ENCODE peak calls at places on chromosomes 11 and 22, in six cellular contexts. P is BJ, W is WTC11, Y is endothelial cell, N is mammary epithelial cell, L is GM06990. I is an unnamed sample.

GRCh38 chr11:1930448-1930802 is 10.9 kb downstream of the TNNT3 start:
- DNase-seq in Y (no peak), L (no peak), P (no peak), W (no peak), N (no peak), I (no peak)

GRCh38 chr22:19961201-19961580 is 19.6 kb upstream of the TXNRD2 start:
- DNase-seq in L (no peak), Y (no peak), W (no peak), N (no peak), P (no peak), I (no peak)

GRCh38 chr22:20919718-20920117 is 2.5 kb downstream of the CRKL start:
- DNase-seq in L (no peak), Y (no peak), W (no peak), N (no peak), P (no peak), I (no peak)

GRCh38 chr22:39997939-39998726 is 3.4 kb downstream of the FAM83F start:
- DNase-seq in Y (peak; percentile 33), L (no peak), W (peak; percentile 64), P (no peak), N (peak; percentile 93), I (no peak)

GRCh38 chr11:25309818-25310217 is 813.0 kb downstream of the LUZP2 start:
- DNase-seq in Y (no peak), N (no peak), L (no peak), P (no peak), W (no peak), I (no peak)

GRCh38 chr11:116118138-116118470 is 613.9 kb upstream of the CADM1 start:
- DNase-seq in P (no peak), L (no peak), Y (no peak), W (no peak), N (no peak), I (no peak)

GRCh38 chr11:70790671-70791300 is 392.5 kb downstream of the CTTN start:
- DNase-seq in Y (no peak), N (no peak), W (peak; percentile 57), P (no peak), L (no peak), I (no peak)

GRCh38 chr11:14537134-14537599 is 17.0 kb upstream of the PSMA1 start:
- DNase-seq in L (no peak), W (no peak), Y (no peak), N (peak; percentile 5), P (no peak), I (peak; percentile 70)

GRCh38 chr11:115598502-115598901 is 94.3 kb upstream of the CADM1 start:
- DNase-seq in W (no peak), L (no peak), Y (no peak), N (no peak), P (no peak), I (no peak)

DNA sequence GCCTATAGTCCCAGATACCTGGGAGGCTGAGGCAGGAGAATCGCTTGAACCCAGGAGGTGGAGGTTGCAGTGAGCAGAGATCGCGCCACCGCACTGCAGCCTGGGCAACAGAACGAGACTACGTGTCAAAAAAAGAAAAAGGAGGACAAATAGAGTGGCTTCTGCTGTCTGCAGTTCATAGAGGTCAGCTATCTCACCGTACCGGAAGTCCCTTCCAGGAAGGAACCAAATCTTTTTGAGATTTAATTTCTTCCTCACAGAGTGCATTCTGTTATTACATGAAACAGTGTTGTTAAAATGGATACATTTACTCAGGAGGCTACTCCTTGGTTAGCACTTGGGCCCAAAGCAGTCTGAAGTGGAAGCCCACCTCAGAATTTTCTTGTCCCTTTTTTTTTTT is 33.4 kb downstream of the FAM118A start:
- DNase-seq in N (no peak), Y (no peak), W (no peak), P (no peak), L (no peak), I (no peak)
- TF ChIP-seq CTCF in N (no peak), Y (no peak), W (no peak), P (no peak), L (no peak), I (no peak)

GRCh38 chr11:78902771-78903507 is 328.3 kb upstream of the NARS2 start:
- DNase-seq in L (peak; percentile 8), P (no peak), Y (no peak), W (no peak), N (no peak), I (no peak)
- TF ChIP-seq CTCF in L (peak; percentile 12), P (no peak), Y (no peak), W (no peak), N (no peak), I (no peak)

GRCh38 chr11:132078677-132079076 is 708.3 kb downstream of the NTM start:
- DNase-seq in L (no peak), W (no peak), Y (no peak), N (no peak), P (no peak), I (no peak)
- TF ChIP-seq CTCF in L (no peak), W (no peak), Y (no peak), N (no peak), P (no peak), I (no peak)

GRCh38 chr11:111194789-111195188 is 50.7 kb upstream of the POU2AF2 start:
- DNase-seq in N (no peak), Y (no peak), P (no peak), W (no peak), L (no peak), I (no peak)

GRCh38 chr11:111185259-111185658 is 60.3 kb upstream of the POU2AF2 start:
- DNase-seq in Y (no peak), W (no peak), N (no peak), P (peak; percentile 46), L (no peak), I (no peak)

GRCh38 chr11:111186308-111186967 is 59.1 kb upstream of the POU2AF2 start:
- DNase-seq in P (no peak), W (no peak), N (no peak), L (no peak), Y (no peak), I (no peak)

GRCh38 chr11:111193924-111194490 is 51.5 kb upstream of the POU2AF2 start:
- DNase-seq in P (no peak), Y (no peak), W (no peak), L (no peak), N (peak; percentile 28), I (no peak)

GRCh38 chr11:111189466-111189865 is 56.1 kb upstream of the POU2AF2 start:
- DNase-seq in W (no peak), L (no peak), N (no peak), Y (no peak), P (no peak), I (no peak)
- TF ChIP-seq CTCF in W (no peak), L (no peak), N (no peak), Y (peak; percentile 20), P (no peak), I (no peak)

DNA sequence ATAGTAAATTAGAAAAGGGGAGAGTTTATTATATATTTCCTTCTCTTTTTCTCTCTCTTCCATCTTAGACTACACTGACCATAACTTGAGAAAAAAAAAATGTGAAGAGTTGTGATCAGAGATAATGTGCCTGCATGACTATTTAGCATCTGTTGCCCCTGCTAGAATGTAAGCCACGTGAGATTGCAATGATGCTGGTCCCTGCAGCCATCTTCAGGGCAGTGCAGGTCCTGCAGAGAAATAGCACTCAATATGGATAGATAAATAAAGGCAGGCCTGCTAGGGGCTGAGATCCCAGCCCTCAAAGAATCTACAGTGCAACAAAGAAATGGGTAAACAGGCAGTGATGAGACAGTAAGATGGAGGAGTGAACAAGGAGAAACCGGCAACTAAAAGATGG is 7.8 kb upstream of the DKK3 start:
- DNase-seq in N (no peak), L (no peak), Y (no peak), W (no peak), P (no peak), I (no peak)
- TF ChIP-seq CTCF in N (peak; percentile 25), L (no peak), Y (no peak), W (no peak), P (peak; percentile 11), I (no peak)

GRCh38 chr11:109697140-109697843 is 275.3 kb downstream of the C11orf87 start:
- DNase-seq in N (peak; percentile 64), Y (peak; percentile 49), W (peak; percentile 33), P (no peak), L (peak; percentile 12), I (peak; percentile 14)
- TF ChIP-seq CTCF in N (peak; percentile 85), Y (peak; percentile 77), W (peak; percentile 72), P (peak; percentile 76), L (peak; percentile 86), I (peak; percentile 61)